ENCODE peak calls at places on chromosomes 6 and 20, in five cellular contexts. P, Z, B, M and R are unnamed samples.

GRCh38 chr6:138086573-138087196 is 20.5 kb downstream of the PERP start:
- DNase-seq in B (no peak), M (no peak), Z (no peak), P (peak), R (no peak)

GRCh38 chr6:71123051-71123450 is 165.6 kb upstream of the OGFRL1 start:
- DNase-seq in P (no peak), Z (no peak), M (no peak), B (no peak), R (no peak)

GRCh38 chr6:132341646-132342045 is 59.6 kb downstream of the MOXD1 start:
- DNase-seq in P (no peak), Z (no peak), B (no peak), M (no peak), R (no peak)

GRCh38 chr20:19750907-19751636 is 7.0 kb upstream of the RIN2 start:
- DNase-seq in B (no peak), P (no peak), Z (no peak), M (no peak), R (no peak)

GRCh38 chr20:47925603-47926002 is 140.3 kb upstream of the SULF2 start:
- DNase-seq in M (no peak), B (no peak), P (no peak), Z (no peak), R (no peak)

GRCh38 chr6:71197267-71197666 is 91.3 kb upstream of the OGFRL1 start:
- DNase-seq in Z (no peak), M (no peak), P (no peak), B (no peak), R (no peak)

GRCh38 chr6:71079707-71080106 is 122.8 kb upstream of the B3GAT2 start:
- DNase-seq in Z (no peak), P (no peak), B (no peak), M (no peak), R (no peak)

GRCh38 chr6:125307150-125307838 is 5.5 kb upstream of the HDDC2 start:
- DNase-seq in M (no peak), B (no peak), P (no peak), Z (no peak), R (no peak)

GRCh38 chr6:35919085-35919826 is 1.6 kb downstream of the SRPK1 start:
- DNase-seq in P (peak), M (no peak), B (no peak), Z (no peak), R (no peak)

GRCh38 chr20:45765980-45766379 is 25.7 kb downstream of the WFDC3 start:
- DNase-seq in B (no peak), P (no peak), Z (no peak), M (no peak), R (no peak)

GRCh38 chr6:84050408-84050807 is 16.8 kb downstream of the MRAP2 start:
- DNase-seq in B (no peak), P (no peak), M (no peak), Z (no peak), R (no peak)

GRCh38 chr20:51507357-51508036 is 35.0 kb downstream of the NFATC2 start:
- DNase-seq in M (no peak), Z (no peak), B (no peak), P (no peak), R (no peak)

GRCh38 chr20:51258582-51259175 is 235.8 kb upstream of the KCNG1 start:
- DNase-seq in P (no peak), B (no peak), M (no peak), Z (no peak), R (no peak)

GRCh38 chr20:61737812-61738443 is 327.8 kb downstream of the TAF4 start:
- DNase-seq in M (no peak), P (no peak), B (no peak), Z (no peak), R (no peak)

GRCh38 chr6:98957440-98957839 is 9.7 kb upstream of the FBXL4 start:
- DNase-seq in Z (no peak), P (no peak), B (no peak), M (no peak), R (no peak)

GRCh38 chr20:54221996-54222890 is 14.4 kb downstream of the PFDN4 start:
- DNase-seq in Z (no peak), M (no peak), B (no peak), P (peak), R (no peak)

GRCh38 chr6:20817806-20818320 is 283.6 kb downstream of the CDKAL1 start:
- DNase-seq in Z (no peak), P (no peak), M (no peak), B (no peak), R (no peak)

GRCh38 chr20:61558726-61559125 is 306.7 kb downstream of the CDH4 start:
- DNase-seq in Z (peak), P (peak), B (no peak), M (no peak), R (no peak)

GRCh38 chr6:46199387-46199786 is 28.6 kb upstream of the ENPP5 start:
- DNase-seq in P (no peak), Z (no peak), B (no peak), M (no peak), R (no peak)

GRCh38 chr20:2626853-2627541 is 25.4 kb upstream of the NOP56 start:
- DNase-seq in M (no peak), P (no peak), B (no peak), Z (no peak), R (no peak)

GRCh38 chr20:62269378-62269777 is 31.1 kb downstream of the OSBPL2 start:
- DNase-seq in B (no peak), Z (no peak), M (no peak), P (no peak), R (no peak)

GRCh38 chr6:125611573-125612399 is 137.6 kb upstream of the HEY2 start:
- DNase-seq in B (no peak), M (no peak), Z (no peak), P (peak), R (no peak)